ENCODE peak calls at places on chromosomes 1 and 21, in nine cellular contexts. One of them, this sample, is unnamed. For H3K36me3, the result is how much of the 10 kb centered on the place peaks cover.

GRCh38 chr1:241357366-241358305 is 631 bp upstream of the RGS7 start:
- DNase-seq in neural progenitor cell: peak
- DNase-seq in astrocyte: no peak
- DNase-seq in heart left ventricle: no peak
- DNase-seq in HepG2: no peak
- DNase-seq in GM06990: no peak
- DNase-seq in upper lobe of left lung: no peak
- DNase-seq in heart right ventricle: no peak
- DNase-seq in lung: no peak
- DNase-seq in this sample: peak

GRCh38 chr21:31688603-31689368 is 29.3 kb downstream of the SOD1 start:
- DNase-seq in upper lobe of left lung: no peak
- DNase-seq in neural progenitor cell: no peak
- DNase-seq in heart right ventricle: no peak
- DNase-seq in heart left ventricle: no peak
- DNase-seq in astrocyte: no peak
- DNase-seq in lung: no peak
- DNase-seq in GM06990: no peak
- DNase-seq in HepG2: no peak
- DNase-seq in this sample: no peak

GRCh38 chr1:236280438-236281285 is 1.1 kb downstream of the ERO1B start:
- DNase-seq in HepG2: no peak
- DNase-seq in heart left ventricle: no peak
- DNase-seq in GM06990: peak
- DNase-seq in astrocyte: no peak
- DNase-seq in lung: no peak
- DNase-seq in neural progenitor cell: peak
- DNase-seq in upper lobe of left lung: no peak
- DNase-seq in heart right ventricle: no peak
- DNase-seq in this sample: no peak

GRCh38 chr1:151009206-151009587 is 948 bp downstream of the PRUNE1 start:
- DNase-seq in heart right ventricle: no peak
- DNase-seq in neural progenitor cell: no peak
- DNase-seq in GM06990: no peak
- DNase-seq in astrocyte: peak
- DNase-seq in lung: no peak
- DNase-seq in heart left ventricle: no peak
- DNase-seq in HepG2: no peak
- DNase-seq in upper lobe of left lung: no peak
- DNase-seq in this sample: no peak

GRCh38 chr1:229396607-229397189 is 37.2 kb downstream of the ACTA1 start:
- DNase-seq in lung: no peak
- DNase-seq in astrocyte: no peak
- DNase-seq in heart left ventricle: no peak
- DNase-seq in HepG2: no peak
- DNase-seq in GM06990: no peak
- DNase-seq in heart right ventricle: no peak
- DNase-seq in neural progenitor cell: no peak
- DNase-seq in upper lobe of left lung: peak
- DNase-seq in this sample: no peak

GRCh38 chr1:93186667-93187066 is 6.1 kb downstream of the CCDC18 start:
- DNase-seq in lung: no peak
- DNase-seq in heart left ventricle: no peak
- DNase-seq in neural progenitor cell: no peak
- DNase-seq in astrocyte: no peak
- DNase-seq in heart right ventricle: no peak
- DNase-seq in upper lobe of left lung: no peak
- DNase-seq in HepG2: no peak
- DNase-seq in GM06990: no peak
- DNase-seq in this sample: no peak

GRCh38 chr1:79042117-79042516 is 35.6 kb upstream of the ADGRL4 start:
- DNase-seq in heart right ventricle: no peak
- DNase-seq in lung: no peak
- DNase-seq in astrocyte: peak
- DNase-seq in heart left ventricle: no peak
- DNase-seq in HepG2: no peak
- DNase-seq in neural progenitor cell: no peak
- DNase-seq in GM06990: peak
- DNase-seq in upper lobe of left lung: no peak
- DNase-seq in this sample: no peak

GRCh38 chr1:207304710-207305151 is 16.7 kb upstream of the CD55 start:
- DNase-seq in heart left ventricle: no peak
- DNase-seq in astrocyte: peak
- DNase-seq in neural progenitor cell: no peak
- DNase-seq in lung: no peak
- DNase-seq in HepG2: peak
- DNase-seq in upper lobe of left lung: no peak
- DNase-seq in GM06990: no peak
- DNase-seq in heart right ventricle: no peak
- DNase-seq in this sample: no peak

GRCh38 chr21:34673006-34673405 is 4.2 kb downstream of the CLIC6 start:
- DNase-seq in HepG2: no peak
- DNase-seq in heart right ventricle: no peak
- DNase-seq in heart left ventricle: no peak
- DNase-seq in lung: no peak
- DNase-seq in neural progenitor cell: no peak
- DNase-seq in upper lobe of left lung: no peak
- DNase-seq in astrocyte: no peak
- DNase-seq in GM06990: no peak
- DNase-seq in this sample: no peak

GRCh38 chr1:23784846-23785245 is 6.1 kb upstream of the LYPLA2 start:
- DNase-seq in heart right ventricle: no peak
- DNase-seq in upper lobe of left lung: no peak
- DNase-seq in lung: no peak
- DNase-seq in GM06990: no peak
- DNase-seq in neural progenitor cell: no peak
- DNase-seq in heart left ventricle: no peak
- DNase-seq in astrocyte: no peak
- DNase-seq in HepG2: no peak
- DNase-seq in this sample: no peak
- H3K36me3 ChIP-seq in heart right ventricle: under half
- H3K36me3 ChIP-seq in upper lobe of left lung: half or more
- H3K36me3 ChIP-seq in lung: under half
- H3K36me3 ChIP-seq in GM06990: under half
- H3K36me3 ChIP-seq in neural progenitor cell: under half
- H3K36me3 ChIP-seq in heart left ventricle: half or more
- H3K36me3 ChIP-seq in astrocyte: under half
- H3K36me3 ChIP-seq in HepG2: under half
- H3K36me3 ChIP-seq in this sample: half or more

GRCh38 chr1:203127672-203128611 is at the start of gene ADORA1:
- DNase-seq in lung: peak
- DNase-seq in upper lobe of left lung: peak
- DNase-seq in heart left ventricle: peak
- DNase-seq in heart right ventricle: peak
- DNase-seq in neural progenitor cell: peak
- DNase-seq in GM06990: no peak
- DNase-seq in HepG2: peak
- DNase-seq in astrocyte: peak
- DNase-seq in this sample: peak
- TF ChIP-seq CTCF in lung: no peak
- TF ChIP-seq CTCF in upper lobe of left lung: no peak
- TF ChIP-seq CTCF in heart left ventricle: no peak
- TF ChIP-seq CTCF in heart right ventricle: no peak
- TF ChIP-seq CTCF in neural progenitor cell: peak
- TF ChIP-seq CTCF in GM06990: no peak
- TF ChIP-seq CTCF in HepG2: no peak
- TF ChIP-seq CTCF in astrocyte: no peak
- TF ChIP-seq CTCF in this sample: peak

DNA sequence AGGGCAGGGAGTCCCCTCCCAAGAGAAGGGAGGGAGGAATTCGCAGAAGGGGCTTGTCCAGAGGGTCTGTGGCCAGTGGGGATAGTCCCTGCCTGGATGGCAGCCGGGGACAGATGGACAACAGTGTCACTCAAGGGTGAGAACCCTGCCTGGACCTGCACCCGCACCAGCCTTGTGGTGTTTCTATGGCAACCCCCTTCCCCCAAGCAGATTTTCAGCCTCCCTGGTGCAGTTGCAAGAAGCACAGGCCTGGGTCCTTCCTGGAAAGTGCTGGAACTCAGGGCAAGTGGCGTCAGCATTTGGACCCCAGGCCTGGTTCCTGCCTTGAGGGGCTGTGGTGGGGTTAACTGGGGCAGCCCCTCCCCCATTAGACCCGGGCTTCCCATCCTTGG is 83.8 kb upstream of the ACTL8 start:
- DNase-seq in astrocyte: no peak
- DNase-seq in HepG2: no peak
- DNase-seq in neural progenitor cell: peak
- DNase-seq in GM06990: no peak
- DNase-seq in heart left ventricle: no peak
- DNase-seq in heart right ventricle: no peak
- DNase-seq in lung: no peak
- DNase-seq in upper lobe of left lung: no peak
- DNase-seq in this sample: peak
- H3K36me3 ChIP-seq in astrocyte: under half
- H3K36me3 ChIP-seq in HepG2: under half
- H3K36me3 ChIP-seq in neural progenitor cell: under half
- H3K36me3 ChIP-seq in GM06990: under half
- H3K36me3 ChIP-seq in heart left ventricle: under half
- H3K36me3 ChIP-seq in heart right ventricle: under half
- H3K36me3 ChIP-seq in lung: under half
- H3K36me3 ChIP-seq in upper lobe of left lung: under half
- H3K36me3 ChIP-seq in this sample: under half

DNA sequence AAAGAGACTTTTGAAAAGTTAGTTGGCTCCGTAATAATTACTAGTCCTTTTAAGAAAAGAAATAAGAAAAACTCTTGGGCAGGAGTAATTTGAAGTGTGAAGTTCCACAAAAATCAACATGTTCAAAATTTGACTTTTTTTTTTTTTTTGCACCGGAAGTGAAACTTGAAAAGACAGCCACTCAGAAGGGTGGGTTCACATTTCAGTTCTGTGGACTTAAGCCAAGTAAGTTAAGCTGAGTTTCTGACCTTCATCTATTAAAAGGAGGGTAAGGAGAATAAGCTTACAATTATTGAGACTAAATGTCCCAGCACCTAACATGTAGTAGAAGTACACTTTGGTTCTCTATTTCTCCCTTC is 11.0 kb downstream of the RO60 start:
- DNase-seq in lung: no peak
- DNase-seq in GM06990: no peak
- DNase-seq in neural progenitor cell: no peak
- DNase-seq in heart right ventricle: no peak
- DNase-seq in heart left ventricle: no peak
- DNase-seq in HepG2: no peak
- DNase-seq in upper lobe of left lung: no peak
- DNase-seq in astrocyte: no peak
- DNase-seq in this sample: no peak
- TF ChIP-seq CTCF in lung: no peak
- TF ChIP-seq CTCF in GM06990: no peak
- TF ChIP-seq CTCF in neural progenitor cell: no peak
- TF ChIP-seq CTCF in heart right ventricle: no peak
- TF ChIP-seq CTCF in heart left ventricle: no peak
- TF ChIP-seq CTCF in HepG2: no peak
- TF ChIP-seq CTCF in upper lobe of left lung: peak
- TF ChIP-seq CTCF in astrocyte: no peak
- TF ChIP-seq CTCF in this sample: no peak

DNA sequence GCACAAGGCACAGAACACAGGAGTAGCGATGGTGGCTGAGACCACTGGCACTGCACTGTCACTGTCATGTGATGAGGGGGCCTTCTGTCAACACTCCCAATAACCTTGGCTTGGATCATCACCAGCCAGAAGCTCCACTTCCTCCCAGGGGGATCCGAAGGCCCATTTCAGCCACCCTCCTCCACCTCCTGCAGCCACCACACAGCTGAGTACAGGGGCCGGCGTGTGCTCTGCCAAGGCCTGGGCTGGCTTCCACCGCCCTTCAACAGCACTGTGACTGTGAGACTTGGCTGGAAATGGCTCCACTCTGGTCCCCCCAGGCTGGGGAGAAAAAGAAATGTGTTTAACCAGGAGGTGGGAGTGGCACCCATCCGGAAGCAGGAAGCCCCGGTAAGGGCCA is 9.9 kb upstream of the NADK start:
- DNase-seq in GM06990: no peak
- DNase-seq in heart left ventricle: no peak
- DNase-seq in heart right ventricle: peak
- DNase-seq in upper lobe of left lung: no peak
- DNase-seq in HepG2: no peak
- DNase-seq in lung: no peak
- DNase-seq in neural progenitor cell: no peak
- DNase-seq in astrocyte: no peak
- DNase-seq in this sample: no peak
- H3K36me3 ChIP-seq in GM06990: under half
- H3K36me3 ChIP-seq in heart left ventricle: half or more
- H3K36me3 ChIP-seq in heart right ventricle: under half
- H3K36me3 ChIP-seq in upper lobe of left lung: half or more
- H3K36me3 ChIP-seq in HepG2: under half
- H3K36me3 ChIP-seq in lung: under half
- H3K36me3 ChIP-seq in neural progenitor cell: under half
- H3K36me3 ChIP-seq in astrocyte: half or more
- H3K36me3 ChIP-seq in this sample: half or more

GRCh38 chr1:15957221-15958090 is 18.4 kb downstream of the ZBTB17 start:
- DNase-seq in upper lobe of left lung: no peak
- DNase-seq in heart right ventricle: no peak
- DNase-seq in neural progenitor cell: peak
- DNase-seq in lung: no peak
- DNase-seq in HepG2: no peak
- DNase-seq in heart left ventricle: no peak
- DNase-seq in astrocyte: no peak
- DNase-seq in GM06990: no peak
- DNase-seq in this sample: no peak
- TF ChIP-seq CTCF in upper lobe of left lung: no peak
- TF ChIP-seq CTCF in heart right ventricle: no peak
- TF ChIP-seq CTCF in neural progenitor cell: peak
- TF ChIP-seq CTCF in lung: no peak
- TF ChIP-seq CTCF in HepG2: peak
- TF ChIP-seq CTCF in heart left ventricle: no peak
- TF ChIP-seq CTCF in astrocyte: peak
- TF ChIP-seq CTCF in GM06990: no peak
- TF ChIP-seq CTCF in this sample: peak

GRCh38 chr1:39328722-39329121 is 124.2 kb downstream of the MACF1 start:
- DNase-seq in heart right ventricle: no peak
- DNase-seq in astrocyte: peak
- DNase-seq in lung: no peak
- DNase-seq in upper lobe of left lung: no peak
- DNase-seq in GM06990: no peak
- DNase-seq in heart left ventricle: no peak
- DNase-seq in neural progenitor cell: no peak
- DNase-seq in HepG2: no peak
- DNase-seq in this sample: no peak
- H3K36me3 ChIP-seq in heart right ventricle: under half
- H3K36me3 ChIP-seq in astrocyte: half or more
- H3K36me3 ChIP-seq in lung: half or more
- H3K36me3 ChIP-seq in upper lobe of left lung: half or more
- H3K36me3 ChIP-seq in GM06990: under half
- H3K36me3 ChIP-seq in heart left ventricle: half or more
- H3K36me3 ChIP-seq in neural progenitor cell: under half
- H3K36me3 ChIP-seq in HepG2: under half
- H3K36me3 ChIP-seq in this sample: half or more

This sample was measured in WERI-Rb-1.